ENCODE peak calls at places on chromosomes 12 and 14, in six cellular contexts. Q is NCI-H524, P is posterior cingulate gyrus, D is HuH-7, N is G401, O is B cell. R is an unnamed sample.

GRCh38 chr12:14260011-14260993 is 105.2 kb upstream of the ATF7IP start:
- DNase-seq in Q (no peak), P (peak), D (no peak), N (peak), O (no peak), R (peak)

GRCh38 chr12:13405961-13406703 is 209.6 kb downstream of the EMP1 start:
- DNase-seq in Q (no peak), P (no peak), D (no peak), N (no peak), O (no peak), R (no peak)

GRCh38 chr12:131675126-131676080 is 35.5 kb upstream of the SFSWAP start:
- DNase-seq in Q (no peak), P (no peak), D (no peak), N (no peak), O (no peak), R (no peak)

GRCh38 chr12:87870061-87870460 is 159.1 kb downstream of the C12orf50 start:
- DNase-seq in Q (no peak), P (no peak), D (no peak), N (no peak), O (no peak), R (no peak)

GRCh38 chr14:29741909-29742401 is 185.7 kb downstream of the PRKD1 start:
- DNase-seq in Q (no peak), P (no peak), D (no peak), N (peak), O (no peak), R (no peak)

GRCh38 chr14:91144425-91145145 is 30.7 kb downstream of the DGLUCY start:
- DNase-seq in Q (no peak), P (no peak), D (no peak), N (no peak), O (no peak), R (no peak)

GRCh38 chr12:109910969-109911348 is 10.9 kb downstream of the TCHP start:
- DNase-seq in Q (no peak), P (no peak), D (peak), N (no peak), O (no peak), R (peak)

GRCh38 chr14:91372680-91373495 is 44.7 kb downstream of the CCDC88C start:
- DNase-seq in Q (peak), P (no peak), D (no peak), N (peak), O (no peak), R (no peak)

GRCh38 chr14:74846968-74847549 is 28.9 kb downstream of the PROX2 start:
- DNase-seq in Q (no peak), P (no peak), D (no peak), N (no peak), O (no peak), R (no peak)

GRCh38 chr12:127145929-127146789 is 1120.8 kb upstream of the TMEM132C start:
- DNase-seq in Q (no peak), P (peak), D (no peak), N (peak), O (no peak), R (no peak)

GRCh38 chr14:70555890-70556289 is 21.1 kb upstream of the ADAM20 start:
- DNase-seq in Q (no peak), P (no peak), D (no peak), N (no peak), O (no peak), R (no peak)

GRCh38 chr12:92185052-92185451 is 39.4 kb upstream of the BTG1 start:
- DNase-seq in Q (no peak), P (no peak), D (no peak), N (no peak), O (no peak), R (no peak)

GRCh38 chr12:63863658-63864455 is 19.4 kb downstream of the SRGAP1 start:
- DNase-seq in Q (no peak), P (no peak), D (no peak), N (no peak), O (no peak), R (no peak)

GRCh38 chr12:12557733-12558132 is 4.9 kb downstream of the DUSP16 start:
- DNase-seq in Q (no peak), P (no peak), D (no peak), N (no peak), O (no peak), R (peak)

GRCh38 chr12:12812605-12813119 is 484 bp upstream of the DDX47 start:
- DNase-seq in Q (no peak), P (no peak), D (no peak), N (no peak), O (no peak), R (no peak)

GRCh38 chr14:99174081-99174851 is 97.7 kb downstream of the BCL11B start:
- DNase-seq in Q (no peak), P (no peak), D (no peak), N (no peak), O (no peak), R (no peak)

GRCh38 chr12:113796852-113797534 is 169.1 kb downstream of the RBM19 start:
- DNase-seq in Q (no peak), P (no peak), D (no peak), N (no peak), O (no peak), R (no peak)

GRCh38 chr12:16389594-16389993 is 42.1 kb downstream of the MGST1 start:
- DNase-seq in Q (no peak), P (no peak), D (no peak), N (no peak), O (no peak), R (no peak)

R was measured in HAP-1.